ENCODE peak calls at places on chromosomes 6 and 20, in four cellular contexts. One of them, this sample, is unnamed.

GRCh38 chr6:29626948-29627761 is 5.8 kb downstream of the GABBR1 start:
- DNase-seq in AG09309: no peak
- DNase-seq in tibial nerve: no peak
- DNase-seq in GM12865: no peak
- DNase-seq in this sample: no peak

GRCh38 chr6:75386050-75386770 is 101.6 kb upstream of the TMEM30A start:
- DNase-seq in AG09309: no peak
- DNase-seq in tibial nerve: no peak
- DNase-seq in GM12865: no peak
- DNase-seq in this sample: no peak

GRCh38 chr20:11338506-11339306 is 579.0 kb upstream of the BTBD3 start:
- DNase-seq in AG09309: no peak
- DNase-seq in tibial nerve: no peak
- DNase-seq in GM12865: no peak
- DNase-seq in this sample: no peak

GRCh38 chr20:23541330-23541729 is 27.0 kb downstream of the CST9L start:
- DNase-seq in AG09309: no peak
- DNase-seq in tibial nerve: no peak
- DNase-seq in GM12865: no peak
- DNase-seq in this sample: no peak

GRCh38 chr20:25382704-25383370 is 7.8 kb downstream of the ABHD12 start:
- DNase-seq in AG09309: no peak
- DNase-seq in tibial nerve: no peak
- DNase-seq in GM12865: no peak
- DNase-seq in this sample: no peak

GRCh38 chr6:111668410-111668809 is 62.7 kb upstream of the TRAF3IP2 start:
- DNase-seq in AG09309: no peak
- DNase-seq in tibial nerve: no peak
- DNase-seq in GM12865: no peak
- DNase-seq in this sample: no peak

GRCh38 chr6:119022796-119023195 is 55.7 kb downstream of the FAM184A start:
- DNase-seq in AG09309: no peak
- DNase-seq in tibial nerve: no peak
- DNase-seq in GM12865: no peak
- DNase-seq in this sample: no peak

GRCh38 chr6:168686831-168687730 is 246.1 kb downstream of the SMOC2 start:
- DNase-seq in AG09309: no peak
- DNase-seq in tibial nerve: no peak
- DNase-seq in GM12865: no peak
- DNase-seq in this sample: no peak

GRCh38 chr6:56144538-56145324 is 102.6 kb downstream of the COL21A1 start:
- DNase-seq in AG09309: peak; percentile 14
- DNase-seq in tibial nerve: no peak
- DNase-seq in GM12865: no peak
- DNase-seq in this sample: peak; percentile 69

GRCh38 chr6:12060780-12061619 is 48.9 kb downstream of the HIVEP1 start:
- DNase-seq in AG09309: no peak
- DNase-seq in tibial nerve: peak; percentile 50
- DNase-seq in GM12865: peak; percentile 96
- DNase-seq in this sample: no peak

GRCh38 chr6:37017606-37018005 is 12.2 kb downstream of the FGD2 start:
- DNase-seq in AG09309: no peak
- DNase-seq in tibial nerve: no peak
- DNase-seq in GM12865: no peak
- DNase-seq in this sample: no peak

GRCh38 chr6:160007581-160007980 is 38.7 kb downstream of the IGF2R start:
- DNase-seq in AG09309: no peak
- DNase-seq in tibial nerve: no peak
- DNase-seq in GM12865: no peak
- DNase-seq in this sample: no peak

GRCh38 chr6:155309150-155309549 is 5.1 kb downstream of the TFB1M start:
- DNase-seq in AG09309: no peak
- DNase-seq in tibial nerve: no peak
- DNase-seq in GM12865: no peak
- DNase-seq in this sample: no peak

GRCh38 chr20:53950031-53950430 is 120.4 kb downstream of the BCAS1 start:
- DNase-seq in AG09309: no peak
- DNase-seq in tibial nerve: no peak
- DNase-seq in GM12865: no peak
- DNase-seq in this sample: peak; percentile 26

GRCh38 chr20:52192296-52193007 is 873 bp upstream of the ZFP64 start:
- DNase-seq in AG09309: no peak
- DNase-seq in tibial nerve: no peak
- DNase-seq in GM12865: peak; percentile 82
- DNase-seq in this sample: no peak

GRCh38 chr20:1804129-1804503 is 91.1 kb upstream of the SIRPA start:
- DNase-seq in AG09309: no peak
- DNase-seq in tibial nerve: no peak
- DNase-seq in GM12865: no peak
- DNase-seq in this sample: no peak
- H3K4me3 ChIP-seq in AG09309: no peak overlapping the region
- H3K4me3 ChIP-seq in tibial nerve: peak overlapping the region; percentile 70
- H3K4me3 ChIP-seq in GM12865: no peak overlapping the region
- H3K4me3 ChIP-seq in this sample: no peak overlapping the region

DNA sequence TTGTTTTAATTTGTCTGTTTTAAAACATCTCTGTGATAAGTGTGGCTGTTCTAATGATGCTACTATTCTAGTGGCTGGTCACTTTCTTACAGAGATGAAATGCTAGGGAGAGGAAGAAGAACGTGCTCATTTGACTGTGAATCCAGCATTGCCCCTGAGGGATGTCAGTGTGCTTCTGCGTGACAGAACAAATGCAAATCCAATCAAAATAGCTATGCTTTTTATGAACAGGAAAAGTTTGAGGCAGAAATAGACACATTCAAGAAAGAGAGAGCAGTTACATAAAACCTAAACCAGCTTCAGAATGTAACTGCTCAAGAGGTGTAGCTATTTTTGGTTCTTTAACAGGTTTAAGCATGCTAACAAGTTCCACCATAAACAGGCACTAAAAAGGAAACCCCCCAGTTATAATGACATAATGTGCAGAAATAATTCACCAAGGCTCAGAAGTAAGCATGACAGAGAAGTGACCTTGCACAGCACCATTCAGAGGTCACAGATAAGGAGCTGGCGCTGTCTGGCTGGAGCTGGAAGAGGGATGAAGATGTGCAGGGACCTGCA is 385.3 kb downstream of the EPM2A start:
- DNase-seq in AG09309: no peak
- DNase-seq in tibial nerve: no peak
- DNase-seq in GM12865: peak; percentile 87
- DNase-seq in this sample: no peak
- H3K4me3 ChIP-seq in AG09309: no peak overlapping the region
- H3K4me3 ChIP-seq in tibial nerve: no peak overlapping the region
- H3K4me3 ChIP-seq in GM12865: peak overlapping the region; percentile 58
- H3K4me3 ChIP-seq in this sample: no peak overlapping the region

GRCh38 chr20:38260378-38261053 is at the start of gene KIAA1755:
- DNase-seq in AG09309: no peak
- DNase-seq in tibial nerve: no peak
- DNase-seq in GM12865: no peak
- DNase-seq in this sample: no peak
- H3K4me3 ChIP-seq in AG09309: peak within 1 kb of the TSS; percentile 36
- H3K4me3 ChIP-seq in tibial nerve: peak within 1 kb of the TSS; percentile 70
- H3K4me3 ChIP-seq in GM12865: no peak within 1 kb of the TSS
- H3K4me3 ChIP-seq in this sample: peak within 1 kb of the TSS; percentile 41

GRCh38 chr20:50344232-50345071 is 153.8 kb downstream of the CEBPB start:
- DNase-seq in AG09309: no peak
- DNase-seq in tibial nerve: no peak
- DNase-seq in GM12865: peak; percentile 15
- DNase-seq in this sample: no peak

GRCh38 chr20:50342638-50343102 is 152.0 kb downstream of the CEBPB start:
- DNase-seq in AG09309: no peak
- DNase-seq in tibial nerve: no peak
- DNase-seq in GM12865: no peak
- DNase-seq in this sample: no peak

GRCh38 chr20:50343490-50344179 is 153.0 kb downstream of the CEBPB start:
- DNase-seq in AG09309: no peak
- DNase-seq in tibial nerve: no peak
- DNase-seq in GM12865: no peak
- DNase-seq in this sample: no peak

GRCh38 chr20:50341880-50342637 is 151.4 kb downstream of the CEBPB start:
- DNase-seq in AG09309: no peak
- DNase-seq in tibial nerve: no peak
- DNase-seq in GM12865: peak; percentile 64
- DNase-seq in this sample: no peak

GRCh38 chr20:50343125-50343489 is 152.5 kb downstream of the CEBPB start:
- DNase-seq in AG09309: no peak
- DNase-seq in tibial nerve: no peak
- DNase-seq in GM12865: no peak
- DNase-seq in this sample: no peak
- H3K4me3 ChIP-seq in AG09309: no peak overlapping the region
- H3K4me3 ChIP-seq in tibial nerve: no peak overlapping the region
- H3K4me3 ChIP-seq in GM12865: no peak overlapping the region
- H3K4me3 ChIP-seq in this sample: no peak overlapping the region

This sample was measured in skeletal muscle cell.